ENCODE peak calls at places on chromosome 4, in six cellular contexts. One of them, this sample, is unnamed.

GRCh38 chr4:71860643-71861042 is 76.8 kb upstream of the GC start:
- DNase-seq in pancreas: no peak
- DNase-seq in breast epithelium: no peak
- DNase-seq in fibroblast of lung: no peak
- DNase-seq in sigmoid colon: no peak
- DNase-seq in neural progenitor cell: peak; percentile 46
- DNase-seq in this sample: no peak

GRCh38 chr4:153535735-153536494 is 69.8 kb downstream of the TMEM131L start:
- DNase-seq in neural progenitor cell: peak; percentile 39
- DNase-seq in breast epithelium: no peak
- DNase-seq in sigmoid colon: no peak
- DNase-seq in fibroblast of lung: peak; percentile 21
- DNase-seq in pancreas: no peak
- DNase-seq in this sample: no peak

GRCh38 chr4:48139688-48140087 is 5.6 kb upstream of the TXK start:
- DNase-seq in pancreas: no peak
- DNase-seq in breast epithelium: no peak
- DNase-seq in fibroblast of lung: peak; percentile 11
- DNase-seq in sigmoid colon: no peak
- DNase-seq in neural progenitor cell: no peak
- DNase-seq in this sample: no peak

GRCh38 chr4:113809313-113809712 is 47.8 kb upstream of the CAMK2D start:
- DNase-seq in sigmoid colon: peak; percentile 76
- DNase-seq in breast epithelium: no peak
- DNase-seq in fibroblast of lung: peak; percentile 15
- DNase-seq in neural progenitor cell: no peak
- DNase-seq in pancreas: no peak
- DNase-seq in this sample: peak; percentile 66

GRCh38 chr4:1721666-1722550 is 587 bp downstream of the TACC3 start:
- DNase-seq in neural progenitor cell: peak; percentile 19
- DNase-seq in sigmoid colon: no peak
- DNase-seq in fibroblast of lung: no peak
- DNase-seq in breast epithelium: no peak
- DNase-seq in pancreas: peak; percentile 51
- DNase-seq in this sample: no peak

GRCh38 chr4:43331226-43332078 is 438.9 kb downstream of the GRXCR1 start:
- DNase-seq in pancreas: no peak
- DNase-seq in neural progenitor cell: no peak
- DNase-seq in sigmoid colon: no peak
- DNase-seq in breast epithelium: no peak
- DNase-seq in fibroblast of lung: peak; percentile 68
- DNase-seq in this sample: no peak

GRCh38 chr4:74364649-74365491 is at the start of gene EREG:
- DNase-seq in breast epithelium: no peak
- DNase-seq in fibroblast of lung: peak; percentile 84
- DNase-seq in pancreas: no peak
- DNase-seq in sigmoid colon: peak; percentile 65
- DNase-seq in neural progenitor cell: peak; percentile 70
- DNase-seq in this sample: no peak

GRCh38 chr4:673349-674091 is 556 bp downstream of the ATP5ME start:
- DNase-seq in neural progenitor cell: peak; percentile 61
- DNase-seq in fibroblast of lung: no peak
- DNase-seq in sigmoid colon: no peak
- DNase-seq in breast epithelium: no peak
- DNase-seq in pancreas: peak; percentile 52
- DNase-seq in this sample: no peak

GRCh38 chr4:122899682-122900081 is 22.7 kb downstream of the NUDT6 start:
- DNase-seq in breast epithelium: no peak
- DNase-seq in sigmoid colon: no peak
- DNase-seq in neural progenitor cell: no peak
- DNase-seq in pancreas: no peak
- DNase-seq in fibroblast of lung: no peak
- DNase-seq in this sample: no peak

GRCh38 chr4:76589402-76589801 is 154.4 kb downstream of the SHROOM3 start:
- DNase-seq in pancreas: no peak
- DNase-seq in sigmoid colon: no peak
- DNase-seq in neural progenitor cell: peak; percentile 24
- DNase-seq in breast epithelium: no peak
- DNase-seq in fibroblast of lung: peak; percentile 69
- DNase-seq in this sample: no peak

GRCh38 chr4:161252520-161253141 is 911.2 kb downstream of the FSTL5 start:
- DNase-seq in sigmoid colon: no peak
- DNase-seq in fibroblast of lung: peak; percentile 1
- DNase-seq in breast epithelium: no peak
- DNase-seq in neural progenitor cell: no peak
- DNase-seq in pancreas: no peak
- DNase-seq in this sample: no peak

GRCh38 chr4:99630857-99631256 is 26.8 kb downstream of the C4orf54 start:
- DNase-seq in breast epithelium: no peak
- DNase-seq in sigmoid colon: no peak
- DNase-seq in neural progenitor cell: no peak
- DNase-seq in fibroblast of lung: no peak
- DNase-seq in pancreas: no peak
- DNase-seq in this sample: no peak

GRCh38 chr4:145278341-145279121 is 98.1 kb upstream of the OTUD4 start:
- DNase-seq in sigmoid colon: no peak
- DNase-seq in neural progenitor cell: no peak
- DNase-seq in fibroblast of lung: peak; percentile 67
- DNase-seq in breast epithelium: no peak
- DNase-seq in pancreas: no peak
- DNase-seq in this sample: no peak

GRCh38 chr4:98623126-98623802 is 35.1 kb downstream of the TSPAN5 start:
- DNase-seq in breast epithelium: no peak
- DNase-seq in fibroblast of lung: no peak
- DNase-seq in neural progenitor cell: no peak
- DNase-seq in sigmoid colon: no peak
- DNase-seq in pancreas: no peak
- DNase-seq in this sample: no peak

GRCh38 chr4:37480509-37480908 is 205.7 kb downstream of the RELL1 start:
- DNase-seq in neural progenitor cell: no peak
- DNase-seq in pancreas: no peak
- DNase-seq in fibroblast of lung: no peak
- DNase-seq in breast epithelium: no peak
- DNase-seq in sigmoid colon: no peak
- DNase-seq in this sample: no peak

GRCh38 chr4:125266901-125267601 is 47.7 kb upstream of the FAT4 start:
- DNase-seq in fibroblast of lung: peak; percentile 84
- DNase-seq in sigmoid colon: no peak
- DNase-seq in neural progenitor cell: no peak
- DNase-seq in breast epithelium: no peak
- DNase-seq in pancreas: no peak
- DNase-seq in this sample: no peak

GRCh38 chr4:118280501-118281218 is 72.1 kb downstream of the PRSS12 start:
- DNase-seq in fibroblast of lung: peak; percentile 85
- DNase-seq in pancreas: peak; percentile 73
- DNase-seq in neural progenitor cell: peak; percentile 70
- DNase-seq in breast epithelium: peak; percentile 55
- DNase-seq in sigmoid colon: no peak
- DNase-seq in this sample: no peak

GRCh38 chr4:83771113-83771705 is 235.3 kb downstream of the GPAT3 start:
- DNase-seq in pancreas: peak; percentile 40
- DNase-seq in sigmoid colon: no peak
- DNase-seq in fibroblast of lung: peak; percentile 29
- DNase-seq in breast epithelium: no peak
- DNase-seq in neural progenitor cell: peak; percentile 50
- DNase-seq in this sample: no peak

GRCh38 chr4:24210332-24210902 is 320.6 kb upstream of the PPARGC1A start:
- DNase-seq in breast epithelium: no peak
- DNase-seq in neural progenitor cell: no peak
- DNase-seq in fibroblast of lung: peak; percentile 100
- DNase-seq in pancreas: peak; percentile 43
- DNase-seq in sigmoid colon: peak; percentile 70
- DNase-seq in this sample: peak; percentile 79

GRCh38 chr4:143352052-143352451 is 15.4 kb downstream of the GAB1 start:
- DNase-seq in sigmoid colon: no peak
- DNase-seq in neural progenitor cell: no peak
- DNase-seq in fibroblast of lung: no peak
- DNase-seq in pancreas: no peak
- DNase-seq in breast epithelium: no peak
- DNase-seq in this sample: no peak

GRCh38 chr4:180657881-180658280 is 1585.3 kb upstream of the TENM3 start:
- DNase-seq in breast epithelium: no peak
- DNase-seq in fibroblast of lung: no peak
- DNase-seq in pancreas: no peak
- DNase-seq in sigmoid colon: no peak
- DNase-seq in neural progenitor cell: no peak
- DNase-seq in this sample: no peak

GRCh38 chr4:19947349-19947748 is 304.4 kb upstream of the SLIT2 start:
- DNase-seq in sigmoid colon: no peak
- DNase-seq in fibroblast of lung: peak; percentile 87
- DNase-seq in pancreas: no peak
- DNase-seq in neural progenitor cell: no peak
- DNase-seq in breast epithelium: no peak
- DNase-seq in this sample: no peak

GRCh38 chr4:101644516-101644915 is 146.0 kb upstream of the BANK1 start:
- DNase-seq in fibroblast of lung: no peak
- DNase-seq in pancreas: no peak
- DNase-seq in breast epithelium: no peak
- DNase-seq in neural progenitor cell: no peak
- DNase-seq in sigmoid colon: no peak
- DNase-seq in this sample: no peak

GRCh38 chr4:8295471-8295870 is 25.9 kb downstream of the HTRA3 start:
- DNase-seq in neural progenitor cell: no peak
- DNase-seq in pancreas: no peak
- DNase-seq in breast epithelium: no peak
- DNase-seq in sigmoid colon: peak; percentile 42
- DNase-seq in fibroblast of lung: no peak
- DNase-seq in this sample: no peak

GRCh38 chr4:162392938-162393337 is 229.1 kb upstream of the FSTL5 start:
- DNase-seq in neural progenitor cell: no peak
- DNase-seq in breast epithelium: no peak
- DNase-seq in sigmoid colon: no peak
- DNase-seq in pancreas: no peak
- DNase-seq in fibroblast of lung: no peak
- DNase-seq in this sample: no peak
- H3K4me3 ChIP-seq in neural progenitor cell: no peak overlapping the region
- H3K4me3 ChIP-seq in breast epithelium: no peak overlapping the region
- H3K4me3 ChIP-seq in sigmoid colon: no peak overlapping the region
- H3K4me3 ChIP-seq in pancreas: no peak overlapping the region
- H3K4me3 ChIP-seq in fibroblast of lung: no peak overlapping the region
- H3K4me3 ChIP-seq in this sample: no peak overlapping the region

DNA sequence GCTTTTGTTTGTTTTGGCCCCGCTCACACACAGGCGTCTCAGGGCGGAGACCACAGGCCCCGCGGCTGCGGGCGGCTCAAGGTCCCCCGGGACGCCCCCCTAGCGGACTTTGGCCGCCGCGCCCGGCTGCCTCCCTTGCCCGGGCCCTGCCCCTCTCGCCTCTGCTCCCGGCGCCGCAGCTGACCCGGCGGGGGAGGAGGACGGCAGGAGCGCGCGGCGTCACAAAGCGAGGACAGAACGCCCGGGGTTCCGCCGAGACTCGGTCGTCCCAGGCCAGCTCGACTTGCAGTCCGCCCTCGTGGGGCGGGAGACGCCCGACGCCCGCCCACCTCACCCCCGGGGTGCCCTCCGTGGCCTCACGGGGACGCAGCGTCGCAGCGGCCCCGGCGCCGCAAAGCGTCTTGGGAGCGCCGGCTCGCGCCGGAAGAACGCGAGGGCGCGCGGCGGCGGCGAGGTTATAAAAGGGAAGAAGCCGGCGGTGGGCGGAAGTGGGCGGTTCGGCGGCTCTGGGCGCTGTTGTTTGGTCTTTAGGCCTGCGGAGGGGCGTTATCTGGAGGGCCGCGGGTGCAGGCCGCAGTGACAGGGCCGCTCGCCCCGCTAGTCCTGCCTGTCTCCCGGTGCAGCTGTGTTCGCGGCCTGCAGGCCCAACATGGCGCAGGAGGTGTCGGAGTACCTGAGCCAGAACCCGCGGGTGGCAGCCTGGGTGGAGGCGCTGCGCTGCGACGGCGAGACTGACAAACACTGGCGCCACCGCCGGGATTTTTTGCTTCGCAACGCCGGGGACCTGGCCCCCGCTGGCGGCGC is at the start of gene CDKN2AIP:
- DNase-seq in fibroblast of lung: peak; percentile 93
- DNase-seq in breast epithelium: peak; percentile 85
- DNase-seq in sigmoid colon: peak; percentile 96
- DNase-seq in neural progenitor cell: peak; percentile 98
- DNase-seq in pancreas: peak; percentile 94
- DNase-seq in this sample: peak; percentile 90
- TF ChIP-seq CTCF in fibroblast of lung: no peak
- TF ChIP-seq CTCF in breast epithelium: peak; percentile 26
- TF ChIP-seq CTCF in sigmoid colon: peak; percentile 4
- TF ChIP-seq CTCF in neural progenitor cell: peak; percentile 22
- TF ChIP-seq CTCF in pancreas: no peak
- TF ChIP-seq CTCF in this sample: peak; percentile 33

GRCh38 chr4:77893451-77893850 is 30.8 kb downstream of the MRPL1 start:
- DNase-seq in pancreas: no peak
- DNase-seq in fibroblast of lung: no peak
- DNase-seq in sigmoid colon: no peak
- DNase-seq in breast epithelium: no peak
- DNase-seq in neural progenitor cell: no peak
- DNase-seq in this sample: no peak
- H3K36me3 ChIP-seq in pancreas: no peaks in the 10 kb centered on the region
- H3K36me3 ChIP-seq in fibroblast of lung: peaks cover 3% of the 10 kb centered on the region
- H3K36me3 ChIP-seq in sigmoid colon: no peaks in the 10 kb centered on the region
- H3K36me3 ChIP-seq in breast epithelium: no peaks in the 10 kb centered on the region
- H3K36me3 ChIP-seq in neural progenitor cell: peaks cover 23% of the 10 kb centered on the region
- H3K36me3 ChIP-seq in this sample: peaks cover 24% of the 10 kb centered on the region

DNA sequence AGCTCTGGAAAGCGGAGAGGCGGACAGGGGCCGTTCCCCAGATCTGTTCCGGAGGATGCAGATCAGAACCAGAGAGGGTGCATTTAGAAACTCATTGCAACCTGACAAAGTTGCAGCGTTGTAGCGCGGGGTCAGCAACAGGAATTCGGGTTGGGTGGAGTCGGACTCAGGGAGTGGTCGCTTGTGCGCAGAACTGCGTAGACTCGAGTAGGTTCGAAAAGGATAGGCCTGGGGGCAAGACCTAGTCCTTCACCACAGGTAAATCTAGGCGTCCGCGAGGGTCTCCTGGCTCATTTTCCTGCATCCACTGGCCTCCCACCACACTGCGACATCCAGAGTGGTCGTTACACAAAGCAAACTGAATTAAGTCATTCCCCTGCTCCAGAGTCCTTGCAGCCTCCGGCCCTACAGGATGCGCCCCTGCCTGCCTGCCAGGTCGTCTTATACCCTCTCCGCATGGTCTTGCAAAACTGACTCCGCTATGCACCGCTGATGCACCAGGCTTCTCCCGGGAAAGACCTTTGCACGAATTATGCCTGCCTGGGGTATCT is 4.7 kb upstream of the ZNF518B start:
- DNase-seq in sigmoid colon: no peak
- DNase-seq in neural progenitor cell: no peak
- DNase-seq in breast epithelium: no peak
- DNase-seq in pancreas: no peak
- DNase-seq in fibroblast of lung: no peak
- DNase-seq in this sample: no peak
- H3K4me3 ChIP-seq in sigmoid colon: peak overlapping the region; percentile 34
- H3K4me3 ChIP-seq in neural progenitor cell: peak overlapping the region; percentile 55
- H3K4me3 ChIP-seq in breast epithelium: no peak overlapping the region
- H3K4me3 ChIP-seq in pancreas: peak overlapping the region; percentile 29
- H3K4me3 ChIP-seq in fibroblast of lung: peak overlapping the region; percentile 41
- H3K4me3 ChIP-seq in this sample: peak overlapping the region; percentile 34

This sample was measured in right atrium auricular region.